ENCODE peak calls at places on chromosomes 3 and 15, in ten cellular contexts. X, R, N, L, D, S, M, H, V and W are unnamed samples.

GRCh38 chr3:79364784-79365183 is 403.0 kb downstream of the ROBO1 start:
- DNase-seq in X (no peak), R (no peak), N (no peak), L (no peak), D (no peak), S (no peak), M (no peak), H (no peak), V (no peak), W (no peak)

GRCh38 chr15:94266789-94267188 is 35.4 kb downstream of the MCTP2 start:
- DNase-seq in X (no peak), R (peak), N (no peak), L (no peak), D (no peak), S (no peak), M (no peak), H (no peak), V (no peak), W (no peak)

GRCh38 chr15:78565951-78566774 is 843 bp downstream of the CHRNA5 start:
- DNase-seq in X (no peak), R (no peak), N (no peak), L (no peak), D (peak), S (peak), M (peak), H (peak), V (no peak), W (peak)

GRCh38 chr3:21705769-21706168 is 45.2 kb downstream of the ZNF385D start:
- DNase-seq in X (no peak), R (no peak), N (no peak), L (no peak), D (no peak), S (peak), M (no peak), H (no peak), V (no peak), W (no peak)

GRCh38 chr3:15754047-15754446 is 43.7 kb downstream of the ANKRD28 start:
- DNase-seq in X (no peak), R (no peak), N (no peak), L (no peak), D (no peak), S (peak), M (no peak), H (no peak), V (no peak), W (no peak)

GRCh38 chr3:180280601-180281000 is 243.9 kb upstream of the PEX5L start:
- DNase-seq in X (no peak), R (no peak), N (no peak), L (no peak), D (no peak), S (peak), M (no peak), H (no peak), V (no peak), W (no peak)

GRCh38 chr3:122681294-122682015 is 816 bp downstream of the PARP14 start:
- DNase-seq in X (no peak), R (no peak), N (no peak), L (no peak), D (no peak), S (peak), M (no peak), H (no peak), V (no peak), W (no peak)

GRCh38 chr3:6172871-6173667 is 687.8 kb upstream of the GRM7 start:
- DNase-seq in X (no peak), R (no peak), N (no peak), L (no peak), D (no peak), S (no peak), M (no peak), H (no peak), V (no peak), W (no peak)

GRCh38 chr15:35748105-35748504 is 202.1 kb upstream of the DPH6 start:
- DNase-seq in X (no peak), R (no peak), N (no peak), L (no peak), D (no peak), S (no peak), M (no peak), H (no peak), V (no peak), W (no peak)

GRCh38 chr15:62566248-62566647 is 401.2 kb upstream of the C2CD4B start:
- DNase-seq in X (no peak), R (no peak), N (no peak), L (no peak), D (no peak), S (no peak), M (no peak), H (no peak), V (no peak), W (no peak)

GRCh38 chr3:176663819-176664218 is 533.5 kb downstream of the TBL1XR1 start:
- DNase-seq in X (no peak), R (peak), N (no peak), L (no peak), D (no peak), S (peak), M (peak), H (no peak), V (no peak), W (no peak)
- TF ChIP-seq CTCF in X (peak), R (peak), N (peak), L (no peak), D (peak), S (peak), M (peak), H (peak), V (peak), W (no peak)

DNA sequence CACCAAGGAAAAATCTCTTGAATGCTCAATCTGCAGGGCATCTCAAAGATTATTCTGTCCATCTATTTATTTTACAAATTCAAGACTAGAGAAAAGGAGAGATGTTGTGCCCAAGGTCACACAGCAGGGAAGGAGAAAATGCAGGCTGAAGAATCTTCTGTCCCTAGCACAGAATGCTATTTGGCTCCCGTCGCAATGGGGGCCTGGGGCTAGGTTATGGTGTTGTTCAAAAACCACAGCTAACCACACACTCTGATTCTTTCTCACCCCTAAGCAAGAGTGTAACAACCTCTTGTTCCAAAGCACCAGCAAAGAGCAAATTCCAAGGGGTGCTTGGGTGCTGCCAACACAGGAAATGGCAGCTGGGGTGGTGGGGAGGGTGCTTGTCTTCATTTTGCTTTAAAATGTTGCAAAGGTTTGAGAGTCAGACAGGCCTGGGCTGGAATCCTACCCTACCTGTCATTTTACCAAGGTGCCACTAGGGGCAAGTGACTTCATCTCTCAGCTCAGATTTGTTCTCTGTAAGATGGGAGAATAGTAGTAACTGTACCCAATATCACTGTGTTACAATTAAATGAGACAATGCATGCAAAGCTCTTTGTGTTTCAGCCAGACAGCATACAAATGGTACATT is 112.5 kb downstream of the ADAMTS9 start:
- DNase-seq in X (no peak), R (peak), N (peak), L (no peak), D (no peak), S (peak), M (peak), H (no peak), V (no peak), W (peak)
- TF ChIP-seq CTCF in X (peak), R (peak), N (peak), L (peak), D (peak), S (peak), M (peak), H (peak), V (peak), W (peak)

GRCh38 chr15:34708422-34708821 is 46.4 kb downstream of the GJD2 start:
- DNase-seq in X (no peak), R (peak), N (no peak), L (no peak), D (no peak), S (peak), M (peak), H (no peak), V (no peak), W (peak)
- TF ChIP-seq CTCF in X (peak), R (peak), N (peak), L (no peak), D (peak), S (peak), M (peak), H (peak), V (peak), W (peak)

DNA sequence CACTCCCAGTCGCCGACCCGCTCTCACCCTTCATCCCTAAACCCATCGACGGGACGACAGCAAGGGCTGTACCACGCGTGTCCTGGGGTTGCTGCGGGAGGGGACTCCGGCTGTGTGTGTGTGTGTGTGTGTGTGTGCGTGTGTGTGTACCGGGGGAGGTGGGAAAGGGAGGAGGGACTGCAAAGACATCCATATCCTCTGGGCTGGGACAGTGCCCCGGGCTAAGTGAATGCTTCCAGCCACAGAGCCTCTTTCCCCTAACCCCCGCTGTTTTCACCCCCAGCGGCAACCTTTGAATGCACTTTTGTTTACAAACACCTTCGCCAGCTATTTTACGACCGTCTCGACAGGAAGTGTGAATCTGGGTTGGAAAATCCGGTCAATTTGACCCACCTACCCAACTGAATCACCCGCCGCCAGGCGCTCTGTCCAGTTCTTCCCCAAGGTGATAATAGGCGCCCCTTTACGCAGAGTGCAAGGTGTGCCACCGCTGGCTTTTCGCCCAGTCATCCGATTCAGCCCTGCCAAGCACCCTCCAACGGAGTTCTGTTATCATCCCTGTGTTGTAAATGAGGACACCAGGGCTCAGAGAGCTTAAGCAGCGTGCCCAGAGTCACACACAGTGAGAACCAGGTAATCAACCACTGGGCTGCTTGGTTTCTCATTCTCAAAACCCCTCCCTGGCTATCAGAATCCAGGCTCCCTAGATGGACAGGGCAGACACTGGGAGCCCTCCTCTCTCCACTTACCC is 719 bp upstream of the AMOTL2 start:
- DNase-seq in X (peak), R (no peak), N (no peak), L (no peak), D (no peak), S (no peak), M (no peak), H (no peak), V (no peak), W (no peak)
- TF ChIP-seq CTCF in X (no peak), R (no peak), N (no peak), L (no peak), D (no peak), S (no peak), M (no peak), H (no peak), V (no peak), W (no peak)

GRCh38 chr15:60590935-60591490 is 112.1 kb upstream of the ICE2 start:
- DNase-seq in X (peak), R (no peak), N (peak), L (no peak), D (peak), S (peak), M (peak), H (peak), V (no peak), W (peak)
- TF ChIP-seq CTCF in X (no peak), R (no peak), N (no peak), L (no peak), D (peak), S (no peak), M (no peak), H (no peak), V (no peak), W (no peak)

DNA sequence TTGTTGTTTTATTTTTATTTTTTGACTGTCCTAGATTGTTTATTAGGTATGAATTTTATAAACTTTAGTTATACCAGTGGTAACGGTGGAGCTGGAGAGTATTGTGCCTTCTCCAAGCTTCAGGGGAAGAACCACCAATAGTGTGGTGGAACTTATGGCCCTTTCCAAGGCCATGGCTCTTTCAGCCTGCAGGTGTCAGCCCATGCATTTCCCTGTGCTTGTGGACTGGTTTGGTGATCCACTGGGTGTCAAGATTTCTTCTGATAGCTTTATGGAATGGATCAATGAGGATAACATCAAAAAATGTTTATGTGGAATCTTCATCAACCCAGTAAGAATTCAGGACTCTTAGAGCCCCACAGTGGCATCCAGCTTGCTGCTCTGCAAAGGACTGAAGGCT is 19.2 kb upstream of the SCAMP5 start:
- DNase-seq in X (no peak), R (no peak), N (no peak), L (no peak), D (no peak), S (no peak), M (no peak), H (no peak), V (no peak), W (no peak)
- TF ChIP-seq CTCF in X (no peak), R (peak), N (no peak), L (no peak), D (no peak), S (peak), M (peak), H (no peak), V (peak), W (peak)

DNA sequence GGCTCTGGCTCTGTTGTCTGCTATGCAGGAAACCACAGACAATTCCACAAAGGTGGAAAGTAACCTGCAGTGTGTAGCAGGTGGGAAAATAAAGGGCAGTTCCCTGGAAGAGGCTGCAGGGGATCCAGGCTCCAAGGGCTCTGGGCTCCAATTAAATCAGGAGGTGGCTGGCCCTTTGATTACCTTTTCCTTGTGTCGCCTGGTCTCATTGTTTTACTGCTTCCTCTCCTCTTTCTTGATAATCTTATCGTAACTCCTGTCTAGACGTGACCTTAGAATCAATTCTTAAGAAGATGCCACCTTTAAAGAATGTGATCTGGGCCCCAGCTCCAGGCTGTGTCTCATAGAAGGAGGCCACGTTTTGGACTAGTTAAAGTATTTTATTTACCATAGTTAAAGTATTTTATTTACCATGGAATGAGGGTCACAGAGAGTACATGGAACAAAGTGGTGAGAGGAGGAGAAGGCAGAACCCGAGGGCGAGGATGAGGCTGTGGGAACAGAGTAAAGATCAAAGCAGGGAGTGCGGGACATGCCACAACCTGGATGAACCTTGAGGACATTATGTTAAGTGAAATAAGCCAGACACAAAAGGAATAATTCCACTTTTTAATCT is 237.5 kb upstream of the STT3B start:
- DNase-seq in X (no peak), R (no peak), N (no peak), L (no peak), D (no peak), S (no peak), M (no peak), H (no peak), V (no peak), W (no peak)
- TF ChIP-seq CTCF in X (no peak), R (no peak), N (no peak), L (no peak), D (no peak), S (no peak), M (no peak), H (no peak), V (no peak), W (no peak)

DNA sequence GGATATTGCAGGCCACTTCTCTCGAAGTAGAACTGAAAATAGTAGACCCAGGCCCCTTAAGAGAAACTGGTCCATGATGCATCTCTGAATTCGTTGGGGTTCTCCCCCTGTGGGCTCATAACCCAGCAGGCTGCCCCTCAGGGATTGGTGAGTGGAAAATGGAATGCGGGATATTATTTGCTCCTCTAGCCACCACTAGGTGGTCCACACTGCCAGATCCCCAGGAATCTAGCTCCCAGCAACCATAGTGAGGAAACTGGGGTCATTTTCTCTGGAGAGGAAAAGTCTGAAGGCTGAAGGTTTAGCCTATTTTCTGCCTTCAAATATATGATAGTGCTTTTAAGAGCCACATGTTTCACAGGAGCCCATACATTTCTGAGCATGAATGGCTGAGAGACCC is 6.7 kb downstream of the CX3CR1 start:
- DNase-seq in X (no peak), R (no peak), N (no peak), L (no peak), D (no peak), S (no peak), M (no peak), H (no peak), V (no peak), W (no peak)
- TF ChIP-seq CTCF in X (no peak), R (peak), N (no peak), L (no peak), D (no peak), S (peak), M (no peak), H (no peak), V (no peak), W (no peak)

GRCh38 chr3:97359958-97360357 is 404.6 kb upstream of the ARL6 start:
- DNase-seq in X (no peak), R (no peak), N (no peak), L (no peak), D (no peak), S (no peak), M (no peak), H (no peak), V (no peak), W (no peak)
- TF ChIP-seq CTCF in X (no peak), R (no peak), N (no peak), L (no peak), D (no peak), S (no peak), M (no peak), H (no peak), V (no peak), W (no peak)